ENCODE peak calls at places on chromosomes 13 and 19, in four cellular contexts. D is heart right ventricle, V is fibroblast of mammary gland, Z is glutamatergic neuron. M is an unnamed sample.

GRCh38 chr19:6730153-6730804 is 7.1 kb downstream of the GPR108 start:
- DNase-seq in D (no peak), V (peak; percentile 12), Z (peak; percentile 40), M (peak; percentile 53)

GRCh38 chr19:3253270-3253669 is 28.8 kb downstream of the CELF5 start:
- DNase-seq in D (no peak), V (peak; percentile 12), Z (no peak), M (no peak)

GRCh38 chr13:20182231-20182846 is 10.4 kb downstream of the GJB2 start:
- DNase-seq in D (no peak), V (peak; percentile 80), Z (no peak), M (no peak)

GRCh38 chr13:98155475-98156111 is 12.7 kb downstream of the FARP1 start:
- DNase-seq in D (peak; percentile 19), V (peak; percentile 82), Z (no peak), M (no peak)

GRCh38 chr13:46071590-46072249 is 19.2 kb upstream of the ZC3H13 start:
- DNase-seq in D (no peak), V (no peak), Z (no peak), M (no peak)

GRCh38 chr19:17687857-17688784 is at the start of gene UNC13A:
- DNase-seq in D (peak; percentile 40), V (peak; percentile 20), Z (peak; percentile 78), M (no peak)

GRCh38 chr13:26596458-26596857 is 39.0 kb downstream of the WASF3 start:
- DNase-seq in D (no peak), V (no peak), Z (no peak), M (no peak)

GRCh38 chr19:6739390-6739883 is at the start of gene TRIP10:
- DNase-seq in D (peak; percentile 90), V (peak; percentile 71), Z (peak; percentile 83), M (peak; percentile 89)

GRCh38 chr19:12365372-12366162 is at the start of gene ZNF442:
- DNase-seq in D (peak; percentile 99), V (peak; percentile 93), Z (peak; percentile 95), M (peak; percentile 97)

GRCh38 chr19:45876411-45877197 is 9.3 kb downstream of the IRF2BP1 start:
- DNase-seq in D (peak; percentile 55), V (no peak), Z (peak; percentile 37), M (no peak)

GRCh38 chr19:29277107-29277506 is 64.2 kb upstream of the UQCRFS1 start:
- DNase-seq in D (peak; percentile 8), V (no peak), Z (no peak), M (no peak)

GRCh38 chr19:2477141-2477710 is 1.3 kb downstream of the GADD45B start:
- DNase-seq in D (peak; percentile 61), V (no peak), Z (no peak), M (peak; percentile 45)

GRCh38 chr13:110161112-110161897 is 145.7 kb downstream of the COL4A1 start:
- DNase-seq in D (no peak), V (no peak), Z (no peak), M (no peak)

GRCh38 chr13:44719857-44720671 is 143.9 kb upstream of the TSC22D1 start:
- DNase-seq in D (peak; percentile 28), V (peak; percentile 88), Z (no peak), M (no peak)

GRCh38 chr19:42872608-42873007 is 6.9 kb downstream of the PSG1 start:
- DNase-seq in D (no peak), V (peak; percentile 7), Z (no peak), M (no peak)

GRCh38 chr13:35470671-35471465 is 5.6 kb downstream of the MAB21L1 start:
- DNase-seq in D (peak; percentile 29), V (peak; percentile 82), Z (peak; percentile 77), M (no peak)